ENCODE peak calls at places on chromosomes 13 and 19, in nine cellular contexts. Y is nephron progenitor cell, O is psoas muscle, R is left lung, N is colonic mucosa, M is Caco-2, E is uterus, I is astrocyte, K is AG10803. F is an unnamed sample.

GRCh38 chr13:49772828-49773227 is 19.7 kb downstream of the KPNA3 start:
- DNase-seq in N (no peak), K (no peak), M (no peak), Y (no peak), E (no peak), R (no peak), O (no peak), I (no peak), F (no peak)

GRCh38 chr13:80339578-80339840 is 1.4 kb downstream of the SPRY2 start:
- DNase-seq in O (no peak), E (no peak), R (no peak), N (peak; percentile 21), M (no peak), K (no peak), Y (peak; percentile 6), I (peak; percentile 39), F (no peak)

GRCh38 chr19:4077800-4078683 is 11.3 kb upstream of the ZBTB7A start:
- DNase-seq in M (no peak), E (peak; percentile 74), Y (peak; percentile 65), R (no peak), O (peak; percentile 76), I (no peak), N (peak; percentile 81), K (peak; percentile 34), F (no peak)

GRCh38 chr19:35666251-35666913 is at the start of gene UPK1A:
- DNase-seq in M (peak; percentile 30), I (no peak), R (no peak), K (no peak), E (no peak), Y (no peak), O (no peak), N (no peak), F (no peak)

GRCh38 chr13:33642374-33643065 is 175.4 kb upstream of the RFC3 start:
- DNase-seq in I (no peak), M (peak; percentile 83), N (no peak), R (no peak), K (peak; percentile 97), Y (no peak), E (peak; percentile 92), O (peak; percentile 55), F (peak; percentile 74)

GRCh38 chr13:35699181-35699580 is 222.7 kb upstream of the MAB21L1 start:
- DNase-seq in M (no peak), N (no peak), Y (no peak), I (peak; percentile 68), O (peak; percentile 30), K (peak; percentile 81), R (no peak), E (no peak), F (no peak)

GRCh38 chr13:102830646-102831045 is 15.2 kb upstream of the ERCC5 start:
- DNase-seq in O (no peak), I (no peak), N (peak; percentile 76), K (peak; percentile 5), E (no peak), M (peak; percentile 31), R (no peak), Y (no peak), F (no peak)

GRCh38 chr19:35254341-35255297 is 5.8 kb downstream of the LSR start:
- DNase-seq in I (no peak), Y (no peak), O (no peak), M (no peak), R (peak; percentile 25), N (peak; percentile 13), K (no peak), E (peak; percentile 53), F (no peak)

GRCh38 chr19:2287585-2287984 is 5.6 kb upstream of the PEAK3 start:
- DNase-seq in O (no peak), M (no peak), I (no peak), Y (no peak), R (no peak), N (no peak), E (no peak), K (no peak), F (no peak)

GRCh38 chr19:10669246-10669645 is 15.1 kb downstream of the ILF3 start:
- DNase-seq in O (no peak), Y (no peak), M (no peak), K (no peak), I (no peak), R (no peak), N (no peak), E (no peak), F (no peak)

GRCh38 chr13:78655906-78656305 is 3.0 kb downstream of the OBI1 start:
- DNase-seq in Y (no peak), N (no peak), I (no peak), K (no peak), E (no peak), R (no peak), O (no peak), M (no peak), F (no peak)

GRCh38 chr19:35029737-35030256 is 473 bp upstream of the SCN1B start:
- DNase-seq in R (no peak), Y (no peak), K (no peak), E (no peak), N (no peak), O (no peak), I (no peak), M (no peak), F (no peak)

GRCh38 chr13:109868583-109869311 is 82.4 kb upstream of the IRS2 start:
- DNase-seq in O (no peak), K (no peak), E (no peak), M (no peak), Y (no peak), I (no peak), R (no peak), N (no peak), F (no peak)

GRCh38 chr13:109867766-109868165 is 81.4 kb upstream of the IRS2 start:
- DNase-seq in K (no peak), O (no peak), E (no peak), M (peak; percentile 64), I (no peak), R (no peak), N (no peak), Y (no peak), F (no peak)

GRCh38 chr13:109870281-109871017 is 84.1 kb upstream of the IRS2 start:
- DNase-seq in I (no peak), N (no peak), R (no peak), Y (no peak), O (no peak), M (no peak), E (no peak), K (no peak), F (no peak)

GRCh38 chr13:109871018-109871370 is 84.6 kb upstream of the IRS2 start:
- DNase-seq in Y (no peak), M (no peak), I (peak; percentile 63), K (peak; percentile 30), R (no peak), O (no peak), N (no peak), E (no peak), F (no peak)

GRCh38 chr13:109869312-109870237 is 83.2 kb upstream of the IRS2 start:
- DNase-seq in I (peak; percentile 55), Y (peak; percentile 9), M (no peak), N (peak; percentile 47), R (peak; percentile 60), O (peak; percentile 79), E (peak; percentile 71), K (peak; percentile 66), F (peak; percentile 31)
- TF ChIP-seq CTCF in I (no peak), Y (no peak), M (no peak), N (peak; percentile 11), R (no peak), O (no peak), E (peak; percentile 7), K (no peak), F (peak; percentile 46)

DNA sequence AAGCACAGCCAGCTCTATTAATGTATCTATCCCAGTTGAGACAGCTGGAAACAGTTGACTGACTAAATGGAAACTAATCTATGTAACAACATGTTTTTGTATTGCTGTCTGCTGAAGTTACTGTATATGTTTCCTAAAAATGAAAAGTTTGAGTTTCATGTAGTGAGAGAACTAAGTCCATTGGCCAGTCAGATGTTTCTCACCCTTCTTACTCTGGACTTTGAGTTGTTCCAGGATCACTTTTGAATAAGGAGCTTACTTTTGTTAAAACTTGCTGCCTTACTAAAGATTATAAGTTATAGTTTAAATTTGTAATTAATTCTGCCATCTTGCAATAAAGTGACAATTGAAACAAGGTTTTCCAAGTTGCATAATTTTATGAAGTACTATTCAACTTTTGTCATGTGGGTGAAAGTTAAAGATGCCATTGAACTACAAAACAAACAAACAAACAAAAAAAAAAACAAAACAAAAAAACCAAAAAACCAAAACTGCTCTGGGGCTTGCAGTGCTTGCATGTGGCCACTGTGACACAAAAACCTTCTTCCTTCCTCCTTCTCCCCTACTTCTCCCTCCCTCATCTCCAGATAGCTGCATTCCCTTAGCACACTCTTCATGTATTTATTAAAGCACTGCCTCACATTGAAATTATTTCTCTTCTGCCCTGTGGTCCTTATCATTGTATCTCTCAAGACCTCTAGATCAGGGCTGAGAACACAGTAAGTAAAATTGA is 15.3 kb downstream of the WDFY2 start:
- DNase-seq in M (no peak), O (no peak), N (no peak), E (no peak), R (no peak), I (no peak), Y (no peak), K (no peak), F (no peak)
- TF ChIP-seq CTCF in M (no peak), O (no peak), N (no peak), E (no peak), R (peak; percentile 29), I (no peak), Y (no peak), K (peak; percentile 18), F (no peak)

DNA sequence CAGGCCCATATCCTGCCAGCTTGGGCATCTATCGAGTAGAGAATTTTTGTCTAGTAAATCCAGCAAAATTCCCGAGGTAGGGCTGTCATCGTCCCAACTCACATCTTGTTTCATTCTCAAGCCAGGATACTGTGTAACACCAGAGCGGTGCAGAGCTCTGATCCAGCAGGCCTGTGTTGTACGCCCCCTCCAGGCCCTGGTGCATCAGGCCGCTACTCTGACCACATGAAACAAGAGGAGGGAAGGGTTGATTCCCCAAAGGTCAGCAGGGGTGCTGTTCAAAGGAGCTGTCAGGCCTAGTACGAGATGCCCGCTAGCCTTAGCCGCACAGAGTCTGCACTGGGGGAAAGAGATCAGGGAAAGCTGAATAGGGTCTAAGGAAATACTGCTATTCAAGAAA is 276.0 kb downstream of the SLC7A1 start:
- DNase-seq in N (no peak), R (no peak), Y (peak; percentile 32), I (no peak), K (no peak), M (no peak), O (no peak), E (no peak), F (no peak)
- TF ChIP-seq CTCF in N (no peak), R (no peak), Y (no peak), I (no peak), K (no peak), M (no peak), O (no peak), E (no peak), F (no peak)

DNA sequence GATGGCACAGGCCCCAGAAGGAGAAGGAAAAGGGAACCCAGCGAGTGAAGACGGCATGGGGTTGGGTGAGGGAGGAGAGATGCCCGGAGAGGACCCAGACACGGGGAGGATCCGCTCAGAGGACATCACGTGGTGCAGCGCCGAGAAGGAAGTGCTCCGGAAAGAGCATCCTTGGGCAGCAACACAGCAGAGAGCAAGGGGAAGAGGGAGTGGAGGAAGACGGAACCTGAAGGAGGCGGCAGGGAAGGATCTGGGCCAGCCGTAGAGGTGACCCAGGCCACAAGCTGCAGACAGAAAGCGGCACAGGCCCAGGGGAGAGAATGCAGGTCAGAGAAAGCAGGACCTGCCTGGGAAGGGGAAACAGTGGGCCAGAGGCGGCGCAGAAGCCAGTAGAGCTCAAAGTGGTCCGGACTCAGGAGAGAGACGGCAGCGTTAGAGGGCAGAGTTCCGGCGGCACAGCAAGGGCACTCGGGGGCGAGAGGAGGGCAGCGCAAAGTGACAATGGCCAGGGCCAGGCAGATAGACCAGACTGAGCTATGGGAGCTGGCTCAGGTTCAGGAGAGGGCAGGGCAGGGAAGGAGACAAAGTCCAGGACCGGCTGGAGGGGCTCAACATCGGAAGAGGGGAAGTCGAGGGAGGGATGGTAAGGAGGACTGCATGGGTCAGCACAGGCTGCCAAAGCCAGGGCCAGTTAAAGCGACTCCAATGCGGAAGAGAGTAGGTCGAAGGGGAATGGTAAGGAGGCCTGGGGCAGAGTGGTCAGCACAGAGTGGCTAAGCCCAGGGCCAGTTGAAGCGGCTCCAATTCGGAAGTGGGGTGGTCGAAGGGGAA is 990 bp downstream of the PPP1R12C start:
- DNase-seq in M (no peak), Y (peak; percentile 15), E (peak; percentile 73), K (peak; percentile 65), R (peak; percentile 81), O (peak; percentile 65), N (peak; percentile 69), I (peak; percentile 43), F (no peak)
- TF ChIP-seq CTCF in M (no peak), Y (no peak), E (no peak), K (peak; percentile 14), R (no peak), O (no peak), N (no peak), I (no peak), F (no peak)

F was measured in AG09319.